ENCODE peak calls at places on chromosomes 16 and 17, in eight cellular contexts. O is prostate gland, Y is Panc1, T is spleen, V is tibial artery, D is transverse colon, E is tibial nerve, S is heart left ventricle. M is an unnamed sample. For H3K27me3, the result is how much of the 10 kb centered on the place peaks cover.

GRCh38 chr17:80438806-80439205 is 23.8 kb downstream of the ENDOV start:
- DNase-seq in E (no peak), T (no peak), D (no peak), S (no peak), V (no peak), Y (no peak), O (no peak), M (no peak)

GRCh38 chr16:47958726-47959125 is 197.1 kb downstream of the ABCC12 start:
- DNase-seq in D (no peak), Y (no peak), V (no peak), T (no peak), E (no peak), O (no peak), S (no peak), M (no peak)

GRCh38 chr17:82938486-82939212 is 98.8 kb upstream of the ZNF750 start:
- DNase-seq in D (no peak), V (no peak), S (peak), O (no peak), Y (no peak), E (no peak), T (peak), M (no peak)

GRCh38 chr17:47230864-47231263 is 21.7 kb downstream of the MYL4 start:
- DNase-seq in O (no peak), T (no peak), V (no peak), S (no peak), E (no peak), D (no peak), Y (no peak), M (no peak)

GRCh38 chr17:7380321-7380720 is 568 bp upstream of the TNK1 start:
- DNase-seq in E (no peak), T (no peak), O (peak), Y (no peak), D (peak), S (peak), V (peak), M (no peak)

GRCh38 chr16:47004652-47005051 is 31.2 kb upstream of the DNAJA2 start:
- DNase-seq in O (no peak), Y (no peak), T (no peak), E (no peak), V (no peak), S (no peak), D (no peak), M (no peak)

GRCh38 chr17:55430531-55431228 is 9.0 kb upstream of the MMD start:
- DNase-seq in O (no peak), T (no peak), S (no peak), Y (no peak), V (no peak), E (no peak), D (no peak), M (no peak)

GRCh38 chr17:73291260-73291801 is 20.5 kb downstream of the CDC42EP4 start:
- DNase-seq in O (no peak), E (peak), D (peak), Y (no peak), T (peak), S (peak), V (peak), M (peak)

GRCh38 chr16:81442220-81442908 is 2.2 kb upstream of the CMIP start:
- DNase-seq in D (no peak), T (no peak), Y (no peak), V (no peak), O (no peak), E (no peak), S (no peak), M (no peak)

GRCh38 chr16:85724936-85725335 is 26.0 kb downstream of the C16orf74 start:
- DNase-seq in Y (no peak), S (no peak), O (no peak), T (no peak), D (no peak), E (no peak), V (no peak), M (no peak)

GRCh38 chr16:85731179-85731578 is 19.7 kb downstream of the C16orf74 start:
- DNase-seq in O (no peak), S (no peak), Y (no peak), D (no peak), V (no peak), T (no peak), E (no peak), M (no peak)

GRCh38 chr16:85729452-85729851 is 21.4 kb downstream of the C16orf74 start:
- DNase-seq in E (no peak), T (no peak), O (no peak), D (no peak), V (no peak), Y (no peak), S (no peak), M (no peak)

GRCh38 chr16:85729907-85730465 is 20.9 kb downstream of the C16orf74 start:
- DNase-seq in O (no peak), V (no peak), T (no peak), Y (no peak), D (no peak), E (no peak), S (no peak), M (no peak)

DNA sequence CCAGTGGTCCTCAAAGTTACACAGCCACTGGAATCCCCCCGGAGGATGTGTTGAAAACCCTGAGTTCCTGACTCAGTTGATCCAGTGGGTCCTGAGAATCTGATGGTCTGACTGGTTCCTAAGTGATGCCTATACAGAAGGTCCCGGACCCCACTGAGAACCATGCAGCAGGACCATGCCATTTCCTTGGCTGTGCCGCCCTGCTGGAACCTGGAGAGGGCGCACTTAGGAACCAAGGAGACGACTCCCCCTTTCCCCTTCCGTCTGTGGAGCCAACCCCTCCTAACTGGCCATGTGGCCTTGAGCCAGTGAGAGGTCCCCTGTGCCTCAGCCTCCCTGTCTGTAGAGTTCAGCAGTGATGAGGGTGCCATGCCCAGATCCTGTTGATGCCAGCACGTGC is 22.0 kb downstream of the C16orf74 start:
- DNase-seq in V (no peak), S (no peak), T (no peak), Y (no peak), E (no peak), O (no peak), D (no peak), M (no peak)
- TF ChIP-seq CTCF in V (no peak), S (no peak), T (no peak), Y (no peak), E (no peak), O (no peak), D (no peak), M (no peak)

DNA sequence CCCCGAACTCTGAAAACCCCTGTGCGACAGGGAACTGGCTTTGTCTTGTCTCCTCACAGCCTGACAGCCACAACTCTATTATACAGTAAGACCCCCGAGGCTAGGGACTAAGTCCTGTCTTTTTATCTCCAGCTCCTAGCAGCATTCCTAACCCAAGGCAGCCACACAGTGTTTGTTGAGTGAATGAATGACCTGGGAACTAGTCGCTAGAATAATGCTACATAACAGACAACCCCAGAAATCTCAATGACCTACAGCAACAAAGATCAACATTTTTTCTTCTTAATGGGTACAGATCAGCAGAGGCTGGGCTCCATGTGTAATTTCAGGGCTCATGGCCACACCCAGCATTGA is 71.4 kb upstream of the TNRC6C start:
- DNase-seq in D (no peak), S (no peak), Y (no peak), O (no peak), T (peak), E (no peak), V (no peak), M (no peak)
- H3K4me3 ChIP-seq in D (no peak), S (peak), Y (peak), O (peak), T (peak), E (peak), V (peak), M (peak)

GRCh38 chr16:56633535-56633934 is 1.1 kb downstream of the MT1M start:
- DNase-seq in T (no peak), Y (no peak), S (no peak), E (no peak), O (no peak), V (no peak), D (no peak), M (no peak)
- H3K27me3 ChIP-seq in T (half or more), Y (under half), S (under half), E (under half), O (under half), V (under half), D (half or more), M (under half)

DNA sequence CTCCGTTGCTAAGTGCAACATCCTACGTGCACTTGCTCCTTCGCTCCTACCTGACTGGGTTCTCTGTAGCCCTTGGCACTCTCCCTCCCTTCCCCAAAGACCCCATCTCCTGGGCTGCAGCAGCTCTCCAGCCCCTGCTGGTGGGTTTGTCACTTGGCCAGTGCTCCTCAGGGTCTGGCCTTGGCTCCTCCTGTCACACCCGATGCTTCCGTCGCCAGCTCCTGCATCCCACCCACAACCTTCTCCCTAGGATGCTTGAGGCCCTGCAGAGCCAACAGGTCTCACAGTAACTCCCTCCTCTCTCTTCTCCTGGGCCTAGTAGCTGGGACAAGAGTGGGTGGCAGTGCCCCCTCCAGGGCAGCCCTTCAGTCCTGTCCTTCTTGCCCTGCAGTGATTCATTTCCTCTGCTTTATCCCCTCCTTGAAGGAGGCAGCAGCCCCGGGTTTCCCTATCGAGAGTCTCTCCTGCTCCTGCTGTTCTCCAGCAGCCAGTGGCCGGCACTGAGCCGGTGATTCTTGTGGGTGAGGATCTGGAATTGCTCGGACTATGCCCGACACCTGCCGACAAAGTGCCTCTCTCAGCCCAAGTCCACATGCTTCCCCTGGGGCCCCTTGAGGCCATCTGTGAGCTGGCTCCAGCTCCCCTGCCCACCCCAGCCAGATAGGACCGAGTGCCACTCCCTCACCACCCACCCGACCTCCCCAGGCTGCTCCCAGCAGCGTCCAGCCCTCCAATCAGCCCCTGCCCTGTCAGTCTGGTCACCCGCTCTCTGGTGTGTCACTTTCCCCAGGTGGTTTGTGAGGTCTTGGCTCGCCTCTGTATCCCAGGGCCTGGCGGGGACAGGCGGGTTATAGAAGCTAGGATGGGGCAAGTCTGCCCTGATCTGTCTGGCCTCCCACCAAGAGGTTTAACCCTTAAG is 3.8 kb downstream of the LITAFD start:
- DNase-seq in E (no peak), Y (no peak), T (peak), S (no peak), O (no peak), D (peak), V (no peak), M (no peak)
- TF ChIP-seq CTCF in E (no peak), Y (no peak), T (no peak), S (no peak), O (no peak), D (no peak), V (no peak), M (no peak)

GRCh38 chr16:69465881-69466280 is 41.5 kb downstream of the CYB5B start:
- DNase-seq in D (no peak), S (no peak), O (no peak), T (no peak), E (no peak), Y (no peak), V (no peak), M (no peak)
- H3K4me3 ChIP-seq in D (no peak), S (no peak), O (no peak), T (no peak), E (no peak), Y (no peak), V (no peak), M (no peak)

GRCh38 chr17:8643855-8644506 is 13.5 kb upstream of the MYH10 start:
- DNase-seq in D (no peak), E (no peak), T (no peak), Y (no peak), S (no peak), O (no peak), V (no peak), M (no peak)
- H3K27me3 ChIP-seq in D (under half), E (under half), T (under half), Y (under half), S (under half), O (under half), V (under half), M (under half)

DNA sequence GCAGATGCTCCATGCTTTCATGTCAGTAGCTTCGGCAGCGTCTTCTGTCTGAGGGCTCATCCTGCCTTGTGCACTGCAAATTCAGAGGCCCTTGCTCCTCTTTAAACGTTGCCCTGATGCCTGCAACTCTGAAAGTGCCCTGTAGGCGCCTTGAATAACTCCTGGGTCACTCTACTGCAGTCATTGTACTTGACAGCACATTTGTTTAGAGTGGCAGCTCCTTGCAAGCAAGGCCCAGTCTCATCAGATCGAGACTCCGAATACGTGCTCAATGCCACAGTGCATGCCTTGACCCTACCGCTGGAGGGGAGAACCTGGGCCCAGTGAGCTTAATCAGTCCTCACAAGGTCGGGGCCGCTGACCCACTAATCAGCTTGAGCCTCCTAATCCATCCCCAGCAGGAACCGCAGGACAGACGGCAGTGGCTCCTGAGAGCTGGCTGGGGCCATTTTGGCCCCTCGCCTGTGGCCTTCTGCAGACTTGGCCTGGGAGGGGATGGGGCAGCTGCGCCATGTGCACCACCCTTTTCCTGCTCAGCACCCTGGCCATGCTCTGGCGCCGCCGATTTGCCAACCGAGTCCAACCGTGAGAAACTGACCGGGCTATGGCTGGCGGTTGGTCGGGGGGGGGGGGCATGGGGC is at the start of gene PRCD:
- DNase-seq in S (no peak), D (no peak), Y (no peak), V (peak), O (no peak), T (peak), E (no peak), M (no peak)
- TF ChIP-seq CTCF in S (no peak), D (no peak), Y (no peak), V (no peak), O (no peak), T (no peak), E (no peak), M (no peak)

GRCh38 chr16:15141586-15141985 is 47.5 kb upstream of the RRN3 start:
- DNase-seq in O (no peak), T (peak), Y (no peak), V (no peak), D (no peak), E (no peak), S (no peak), M (no peak)
- H3K4me3 ChIP-seq in O (no peak), T (no peak), Y (no peak), V (peak), D (no peak), E (no peak), S (no peak), M (peak)

GRCh38 chr17:49242813-49243212 is 12.2 kb upstream of the PHOSPHO1 start:
- DNase-seq in D (no peak), V (no peak), S (no peak), Y (no peak), E (no peak), T (no peak), O (no peak), M (no peak)
- H3K27me3 ChIP-seq in D (under half), V (under half), S (under half), Y (under half), E (under half), T (under half), O (under half), M (under half)